ENCODE peak calls at places on chromosomes 11 and 22, in five cellular contexts. One of them, this sample, is unnamed.

GRCh38 chr11:128563942-128564641 is 23.3 kb downstream of the ETS1 start:
- DNase-seq in astrocyte of the cerebellum: no peak
- DNase-seq in glutamatergic neuron: no peak
- DNase-seq in stomach: no peak
- DNase-seq in WTC11: no peak
- DNase-seq in this sample: no peak

GRCh38 chr11:128497057-128497957 is 90.1 kb downstream of the ETS1 start:
- DNase-seq in astrocyte of the cerebellum: peak; percentile 99
- DNase-seq in glutamatergic neuron: no peak
- DNase-seq in stomach: no peak
- DNase-seq in WTC11: no peak
- DNase-seq in this sample: no peak

GRCh38 chr11:64000026-64000739 is 13.9 kb downstream of the OTUB1 start:
- DNase-seq in astrocyte of the cerebellum: peak; percentile 23
- DNase-seq in glutamatergic neuron: peak; percentile 84
- DNase-seq in stomach: peak; percentile 80
- DNase-seq in WTC11: peak; percentile 76
- DNase-seq in this sample: peak; percentile 63

GRCh38 chr11:61494341-61495038 is 14.1 kb upstream of the LRRC10B start:
- DNase-seq in astrocyte of the cerebellum: no peak
- DNase-seq in glutamatergic neuron: no peak
- DNase-seq in stomach: no peak
- DNase-seq in WTC11: no peak
- DNase-seq in this sample: no peak

GRCh38 chr11:2399488-2400068 is 972 bp upstream of the TSSC4 start:
- DNase-seq in astrocyte of the cerebellum: no peak
- DNase-seq in glutamatergic neuron: no peak
- DNase-seq in stomach: peak; percentile 37
- DNase-seq in WTC11: no peak
- DNase-seq in this sample: no peak

GRCh38 chr11:67548555-67549110 is 25.4 kb upstream of the CABP2 start:
- DNase-seq in astrocyte of the cerebellum: no peak
- DNase-seq in glutamatergic neuron: no peak
- DNase-seq in stomach: peak; percentile 41
- DNase-seq in WTC11: no peak
- DNase-seq in this sample: no peak

GRCh38 chr11:102592634-102593581 is 32.2 kb downstream of the MMP20 start:
- DNase-seq in astrocyte of the cerebellum: no peak
- DNase-seq in glutamatergic neuron: no peak
- DNase-seq in stomach: no peak
- DNase-seq in WTC11: no peak
- DNase-seq in this sample: no peak

GRCh38 chr11:61762216-61762615 is 9.8 kb downstream of the MYRF start:
- DNase-seq in astrocyte of the cerebellum: no peak
- DNase-seq in glutamatergic neuron: no peak
- DNase-seq in stomach: no peak
- DNase-seq in WTC11: no peak
- DNase-seq in this sample: no peak

GRCh38 chr11:111417011-111417765 is 38.1 kb upstream of the POU2AF1 start:
- DNase-seq in astrocyte of the cerebellum: no peak
- DNase-seq in glutamatergic neuron: no peak
- DNase-seq in stomach: no peak
- DNase-seq in WTC11: no peak
- DNase-seq in this sample: no peak

GRCh38 chr11:67438121-67438902 is 830 bp upstream of the PTPRCAP start:
- DNase-seq in astrocyte of the cerebellum: no peak
- DNase-seq in glutamatergic neuron: peak; percentile 49
- DNase-seq in stomach: peak; percentile 54
- DNase-seq in WTC11: no peak
- DNase-seq in this sample: no peak

GRCh38 chr11:12285106-12285505 is 92.3 kb upstream of the PARVA start:
- DNase-seq in astrocyte of the cerebellum: peak; percentile 85
- DNase-seq in glutamatergic neuron: no peak
- DNase-seq in stomach: no peak
- DNase-seq in WTC11: no peak
- DNase-seq in this sample: no peak

GRCh38 chr22:40426671-40427070 is 56.3 kb downstream of the SGSM3 start:
- DNase-seq in astrocyte of the cerebellum: peak; percentile 13
- DNase-seq in glutamatergic neuron: no peak
- DNase-seq in stomach: no peak
- DNase-seq in WTC11: no peak
- DNase-seq in this sample: no peak

GRCh38 chr11:37378989-37379388 is 781.0 kb upstream of the RAG2 start:
- DNase-seq in astrocyte of the cerebellum: no peak
- DNase-seq in glutamatergic neuron: no peak
- DNase-seq in stomach: no peak
- DNase-seq in WTC11: no peak
- DNase-seq in this sample: no peak

GRCh38 chr11:112889446-112889845 is 71.8 kb upstream of the NCAM1 start:
- DNase-seq in astrocyte of the cerebellum: no peak
- DNase-seq in glutamatergic neuron: no peak
- DNase-seq in stomach: no peak
- DNase-seq in WTC11: no peak
- DNase-seq in this sample: no peak

GRCh38 chr11:114774599-114775365 is 96.5 kb downstream of the NXPE2 start:
- DNase-seq in astrocyte of the cerebellum: peak; percentile 43
- DNase-seq in glutamatergic neuron: peak; percentile 84
- DNase-seq in stomach: peak; percentile 40
- DNase-seq in WTC11: peak; percentile 81
- DNase-seq in this sample: peak; percentile 67

GRCh38 chr22:19291580-19292261 is at the start of gene CLTCL1:
- DNase-seq in astrocyte of the cerebellum: peak; percentile 18
- DNase-seq in glutamatergic neuron: peak; percentile 94
- DNase-seq in stomach: peak; percentile 84
- DNase-seq in WTC11: peak; percentile 84
- DNase-seq in this sample: peak; percentile 84

GRCh38 chr11:118998822-118999221 is 884 bp downstream of the CENATAC start:
- DNase-seq in astrocyte of the cerebellum: peak; percentile 81
- DNase-seq in glutamatergic neuron: no peak
- DNase-seq in stomach: peak; percentile 35
- DNase-seq in WTC11: no peak
- DNase-seq in this sample: no peak

GRCh38 chr11:62456630-62457029 is 37.8 kb downstream of the SCGB1A1 start:
- DNase-seq in astrocyte of the cerebellum: no peak
- DNase-seq in glutamatergic neuron: no peak
- DNase-seq in stomach: no peak
- DNase-seq in WTC11: no peak
- DNase-seq in this sample: no peak

GRCh38 chr11:33802414-33802950 is 28.2 kb upstream of the FBXO3 start:
- DNase-seq in astrocyte of the cerebellum: peak; percentile 85
- DNase-seq in glutamatergic neuron: peak; percentile 76
- DNase-seq in stomach: peak; percentile 58
- DNase-seq in WTC11: peak; percentile 78
- DNase-seq in this sample: peak; percentile 44

GRCh38 chr11:124716596-124716995 is 23.1 kb upstream of the NRGN start:
- DNase-seq in astrocyte of the cerebellum: no peak
- DNase-seq in glutamatergic neuron: no peak
- DNase-seq in stomach: no peak
- DNase-seq in WTC11: no peak
- DNase-seq in this sample: no peak

GRCh38 chr11:17008099-17008498 is 6.1 kb downstream of the PLEKHA7 start:
- DNase-seq in astrocyte of the cerebellum: no peak
- DNase-seq in glutamatergic neuron: no peak
- DNase-seq in stomach: peak; percentile 71
- DNase-seq in WTC11: no peak
- DNase-seq in this sample: no peak

GRCh38 chr22:24284747-24285203 is 14.1 kb downstream of the SPECC1L start:
- DNase-seq in astrocyte of the cerebellum: no peak
- DNase-seq in glutamatergic neuron: no peak
- DNase-seq in stomach: no peak
- DNase-seq in WTC11: no peak
- DNase-seq in this sample: no peak

GRCh38 chr11:122758974-122759373 is 79.3 kb upstream of the CRTAM start:
- DNase-seq in astrocyte of the cerebellum: peak; percentile 73
- DNase-seq in glutamatergic neuron: no peak
- DNase-seq in stomach: no peak
- DNase-seq in WTC11: no peak
- DNase-seq in this sample: no peak

GRCh38 chr11:83293436-83293732 is 7.2 kb upstream of the CCDC90B start:
- DNase-seq in astrocyte of the cerebellum: no peak
- DNase-seq in glutamatergic neuron: no peak
- DNase-seq in stomach: no peak
- DNase-seq in WTC11: no peak
- DNase-seq in this sample: no peak

GRCh38 chr11:83287631-83288030 is 1.5 kb upstream of the CCDC90B start:
- DNase-seq in astrocyte of the cerebellum: no peak
- DNase-seq in glutamatergic neuron: no peak
- DNase-seq in stomach: no peak
- DNase-seq in WTC11: no peak
- DNase-seq in this sample: no peak

GRCh38 chr11:83294208-83294607 is 8.0 kb upstream of the CCDC90B start:
- DNase-seq in astrocyte of the cerebellum: no peak
- DNase-seq in glutamatergic neuron: no peak
- DNase-seq in stomach: no peak
- DNase-seq in WTC11: no peak
- DNase-seq in this sample: no peak

GRCh38 chr11:83292709-83293435 is 6.7 kb upstream of the CCDC90B start:
- DNase-seq in astrocyte of the cerebellum: peak; percentile 49
- DNase-seq in glutamatergic neuron: no peak
- DNase-seq in stomach: no peak
- DNase-seq in WTC11: no peak
- DNase-seq in this sample: no peak
- TF ChIP-seq CTCF in astrocyte of the cerebellum: peak; percentile 84
- TF ChIP-seq CTCF in glutamatergic neuron: peak; percentile 77
- TF ChIP-seq CTCF in stomach: no peak
- TF ChIP-seq CTCF in WTC11: peak; percentile 37
- TF ChIP-seq CTCF in this sample: peak; percentile 73

GRCh38 chr11:22430286-22430685 is 92.1 kb downstream of the SLC17A6 start:
- DNase-seq in astrocyte of the cerebellum: no peak
- DNase-seq in glutamatergic neuron: no peak
- DNase-seq in stomach: no peak
- DNase-seq in WTC11: no peak
- DNase-seq in this sample: no peak

GRCh38 chr11:22431074-22431473 is 92.9 kb downstream of the SLC17A6 start:
- DNase-seq in astrocyte of the cerebellum: no peak
- DNase-seq in glutamatergic neuron: no peak
- DNase-seq in stomach: no peak
- DNase-seq in WTC11: no peak
- DNase-seq in this sample: no peak

GRCh38 chr11:22432331-22433065 is 94.3 kb downstream of the SLC17A6 start:
- DNase-seq in astrocyte of the cerebellum: peak; percentile 12
- DNase-seq in glutamatergic neuron: peak; percentile 87
- DNase-seq in stomach: no peak
- DNase-seq in WTC11: peak; percentile 74
- DNase-seq in this sample: no peak

GRCh38 chr11:22426915-22427314 is 88.7 kb downstream of the SLC17A6 start:
- DNase-seq in astrocyte of the cerebellum: no peak
- DNase-seq in glutamatergic neuron: no peak
- DNase-seq in stomach: no peak
- DNase-seq in WTC11: no peak
- DNase-seq in this sample: no peak
- TF ChIP-seq CTCF in astrocyte of the cerebellum: peak; percentile 20
- TF ChIP-seq CTCF in glutamatergic neuron: no peak
- TF ChIP-seq CTCF in stomach: no peak
- TF ChIP-seq CTCF in WTC11: no peak
- TF ChIP-seq CTCF in this sample: no peak

GRCh38 chr22:37019309-37020191 is at the start of the genes MPST and TST:
- DNase-seq in astrocyte of the cerebellum: no peak
- DNase-seq in glutamatergic neuron: peak; percentile 78
- DNase-seq in stomach: peak; percentile 81
- DNase-seq in WTC11: peak; percentile 65
- DNase-seq in this sample: peak; percentile 62

GRCh38 chr22:37021710-37022482 is 2.4 kb downstream of the MPST start:
- DNase-seq in astrocyte of the cerebellum: no peak
- DNase-seq in glutamatergic neuron: peak; percentile 45
- DNase-seq in stomach: peak; percentile 62
- DNase-seq in WTC11: peak; percentile 69
- DNase-seq in this sample: no peak

GRCh38 chr22:37021041-37021440 is 1.5 kb downstream of the MPST start:
- DNase-seq in astrocyte of the cerebellum: no peak
- DNase-seq in glutamatergic neuron: no peak
- DNase-seq in stomach: no peak
- DNase-seq in WTC11: no peak
- DNase-seq in this sample: no peak

GRCh38 chr22:37018815-37019308 is 385 bp downstream of the TST start:
- DNase-seq in astrocyte of the cerebellum: no peak
- DNase-seq in glutamatergic neuron: peak; percentile 49
- DNase-seq in stomach: peak; percentile 67
- DNase-seq in WTC11: peak; percentile 72
- DNase-seq in this sample: no peak

DNA sequence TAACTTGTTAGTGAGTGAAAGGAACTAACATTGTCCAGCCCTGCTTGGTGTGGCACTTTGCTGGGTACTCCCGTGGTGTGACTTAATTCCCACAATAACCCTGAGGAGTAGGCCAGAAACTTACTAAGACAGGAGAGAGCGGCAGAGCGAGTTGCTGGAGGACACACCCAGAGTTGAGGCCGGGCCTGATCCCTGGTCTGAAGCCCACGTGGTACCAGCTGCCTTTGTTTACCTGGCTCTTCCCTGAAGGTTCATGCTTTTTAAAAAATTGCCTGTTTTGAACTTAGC is 594 bp downstream of the MPST start:
- DNase-seq in astrocyte of the cerebellum: no peak
- DNase-seq in glutamatergic neuron: no peak
- DNase-seq in stomach: peak; percentile 58
- DNase-seq in WTC11: no peak
- DNase-seq in this sample: no peak
- TF ChIP-seq CTCF in astrocyte of the cerebellum: no peak
- TF ChIP-seq CTCF in glutamatergic neuron: no peak
- TF ChIP-seq CTCF in stomach: no peak
- TF ChIP-seq CTCF in WTC11: no peak
- TF ChIP-seq CTCF in this sample: peak; percentile 5

GRCh38 chr11:44387415-44387814 is 77.5 kb upstream of the ALX4 start:
- DNase-seq in astrocyte of the cerebellum: no peak
- DNase-seq in glutamatergic neuron: no peak
- DNase-seq in stomach: no peak
- DNase-seq in WTC11: no peak
- DNase-seq in this sample: no peak

GRCh38 chr11:44387825-44388224 is 77.9 kb upstream of the ALX4 start:
- DNase-seq in astrocyte of the cerebellum: no peak
- DNase-seq in glutamatergic neuron: no peak
- DNase-seq in stomach: no peak
- DNase-seq in WTC11: no peak
- DNase-seq in this sample: no peak

GRCh38 chr11:44388828-44389645 is 79.1 kb upstream of the ALX4 start:
- DNase-seq in astrocyte of the cerebellum: no peak
- DNase-seq in glutamatergic neuron: no peak
- DNase-seq in stomach: no peak
- DNase-seq in WTC11: no peak
- DNase-seq in this sample: no peak

DNA sequence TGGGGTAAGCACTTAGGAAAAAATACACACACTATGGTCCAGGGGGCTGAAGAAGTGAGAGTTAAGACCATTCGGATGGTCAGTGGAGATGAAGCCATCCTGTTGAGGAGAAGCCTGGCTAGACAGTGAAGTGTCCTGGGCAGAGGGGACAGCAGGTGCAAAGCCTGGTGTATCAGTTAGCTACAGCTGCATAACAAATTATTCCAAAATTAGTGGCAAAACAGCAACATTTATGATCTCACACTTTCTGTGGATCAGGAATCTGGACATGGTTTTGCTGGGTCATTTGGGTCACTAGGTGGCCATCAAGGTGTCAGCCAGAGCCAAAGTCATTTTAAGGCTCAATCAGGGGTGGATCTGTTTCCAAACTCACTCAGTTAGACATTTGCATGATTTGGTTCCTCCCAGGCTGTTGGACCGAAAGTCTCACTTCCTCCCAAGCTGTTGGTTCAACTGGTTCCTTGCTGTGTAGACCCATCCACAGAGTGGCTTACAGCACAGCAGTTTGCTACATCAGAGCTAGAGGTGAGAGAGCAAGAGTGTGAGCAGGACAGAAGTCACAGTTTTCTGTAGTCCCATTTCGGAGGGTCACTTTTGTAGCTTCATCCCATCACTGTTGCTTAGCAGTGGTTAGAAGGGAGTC is 80.1 kb upstream of the ALX4 start:
- DNase-seq in astrocyte of the cerebellum: no peak
- DNase-seq in glutamatergic neuron: no peak
- DNase-seq in stomach: no peak
- DNase-seq in WTC11: no peak
- DNase-seq in this sample: no peak
- TF ChIP-seq CTCF in astrocyte of the cerebellum: no peak
- TF ChIP-seq CTCF in glutamatergic neuron: no peak
- TF ChIP-seq CTCF in stomach: no peak
- TF ChIP-seq CTCF in WTC11: no peak
- TF ChIP-seq CTCF in this sample: no peak

This sample was measured in progenitor cell of endocrine pancreas.